ENCODE peak calls at places on chromosomes 4 and X, in five cellular contexts. V is hepatic stellate cell, I is GM13976, J is coronary artery, C is SK-N-SH. G is an unnamed sample.

GRCh38 chrX:68238568-68238967 is 194.7 kb downstream of the OPHN1 start:
- DNase-seq in V (no peak), C (peak), J (no peak), I (no peak), G (no peak)

GRCh38 chr4:40986375-40986774 is 228.0 kb downstream of the APBB2 start:
- DNase-seq in J (no peak), V (no peak), C (no peak), I (no peak), G (no peak)

GRCh38 chr4:151644625-151645024 is 116.2 kb downstream of the GATB start:
- DNase-seq in I (no peak), C (peak), V (no peak), J (no peak), G (peak)

GRCh38 chr4:112557676-112558411 is 41.9 kb upstream of the NEUROG2 start:
- DNase-seq in I (no peak), C (no peak), J (no peak), V (no peak), G (no peak)

GRCh38 chr4:7571736-7572135 is 137.0 kb upstream of the PSAPL1 start:
- DNase-seq in I (no peak), C (no peak), J (no peak), V (no peak), G (no peak)

GRCh38 chr4:81465668-81466357 is 5.9 kb downstream of the RASGEF1B start:
- DNase-seq in V (no peak), I (no peak), C (no peak), J (no peak), G (no peak)

GRCh38 chr4:29311231-29311630 is 1408.9 kb upstream of the PCDH7 start:
- DNase-seq in I (no peak), C (no peak), V (no peak), J (no peak), G (no peak)

GRCh38 chr4:140423106-140423505 is 4.3 kb downstream of the CLGN start:
- DNase-seq in C (no peak), J (no peak), I (no peak), V (no peak), G (no peak)

GRCh38 chrX:20521245-20521644 is 254.5 kb upstream of the RPS6KA3 start:
- DNase-seq in V (no peak), C (no peak), I (no peak), J (no peak), G (no peak)

GRCh38 chr4:173420821-173421220 is 21.9 kb upstream of the SCRG1 start:
- DNase-seq in J (no peak), I (no peak), C (no peak), V (no peak), G (no peak)

GRCh38 chr4:172105918-172106317 is 292.7 kb downstream of the GALNTL6 start:
- DNase-seq in J (no peak), V (no peak), C (no peak), I (no peak), G (no peak)

GRCh38 chr4:52919451-52919850 is 57.3 kb downstream of the RASL11B start:
- DNase-seq in V (no peak), C (no peak), I (no peak), J (no peak), G (no peak)

GRCh38 chrX:69025802-69026301 is 139.4 kb downstream of the PJA1 start:
- DNase-seq in C (no peak), I (no peak), V (no peak), J (no peak), G (no peak)

GRCh38 chr4:152693875-152694274 is 14.1 kb upstream of the TMEM154 start:
- DNase-seq in J (no peak), C (no peak), I (no peak), V (no peak), G (no peak)

GRCh38 chrX:20432048-20432447 is 165.3 kb upstream of the RPS6KA3 start:
- DNase-seq in C (no peak), V (no peak), J (no peak), I (no peak), G (no peak)

GRCh38 chr4:186249785-186250739 is 15.9 kb upstream of the F11 start:
- DNase-seq in J (no peak), I (no peak), C (no peak), V (peak), G (no peak)

GRCh38 chr4:82864336-82865001 is 26.5 kb downstream of the SEC31A start:
- DNase-seq in J (no peak), I (no peak), C (no peak), V (no peak), G (no peak)

GRCh38 chrX:130770615-130771014 is 132.4 kb downstream of the ENOX2 start:
- DNase-seq in I (no peak), V (peak), J (no peak), C (no peak), G (peak)

GRCh38 chr4:187606581-187606980 is 389.0 kb upstream of the ZFP42 start:
- DNase-seq in J (no peak), V (peak), I (peak), C (peak), G (peak)

GRCh38 chrX:130173190-130173895 is 1.6 kb downstream of the RAB33A start:
- DNase-seq in I (peak), V (peak), C (no peak), J (no peak), G (peak)

GRCh38 chr4:22115262-22115661 is 166.7 kb upstream of the KCNIP4 start:
- DNase-seq in C (no peak), J (no peak), V (no peak), I (no peak), G (no peak)

GRCh38 chrX:34555481-34555880 is 101.6 kb downstream of the TMEM47 start:
- DNase-seq in V (no peak), J (no peak), I (no peak), C (no peak), G (no peak)

GRCh38 chrX:97787849-97788248 is 904.1 kb downstream of the RPA4 start:
- DNase-seq in J (no peak), V (no peak), I (no peak), C (no peak), G (no peak)

GRCh38 chrX:41922125-41922521 is 1.2 kb downstream of the CASK start:
- DNase-seq in J (no peak), V (peak), C (peak), I (no peak), G (no peak)

GRCh38 chrX:37871626-37872302 is 24.4 kb upstream of the DYNLT3 start:
- DNase-seq in I (no peak), C (no peak), J (no peak), V (peak), G (peak)

GRCh38 chrX:120015145-120016067 is 62.1 kb downstream of the RHOXF2B start:
- DNase-seq in I (no peak), V (no peak), J (no peak), C (no peak), G (no peak)

GRCh38 chr4:9704551-9705332 is 76.7 kb upstream of the DRD5 start:
- DNase-seq in V (no peak), C (no peak), I (no peak), J (no peak), G (no peak)

GRCh38 chrX:150429577-150429976 is 66.5 kb downstream of the MAMLD1 start:
- DNase-seq in J (no peak), V (no peak), I (no peak), C (no peak), G (no peak)

GRCh38 chr4:118337954-118338353 is 14.8 kb downstream of the PRSS12 start:
- DNase-seq in I (no peak), V (no peak), C (no peak), J (no peak), G (no peak)

GRCh38 chr4:159725571-159725970 is 622.7 kb downstream of the RAPGEF2 start:
- DNase-seq in J (no peak), I (no peak), C (no peak), V (no peak), G (no peak)

GRCh38 chr4:139901516-139902327 is 236.1 kb downstream of the MGST2 start:
- DNase-seq in I (no peak), V (no peak), J (no peak), C (peak), G (no peak)

GRCh38 chrX:103415068-103415467 is 38.7 kb downstream of the BEX3 start:
- DNase-seq in V (no peak), J (no peak), I (no peak), C (no peak), G (no peak)

GRCh38 chrX:140163376-140164159 is 198.2 kb upstream of the CXorf66 start:
- DNase-seq in I (no peak), C (no peak), J (no peak), V (no peak), G (no peak)

GRCh38 chrX:100829730-100830129 is 9.5 kb downstream of the CSTF2 start:
- DNase-seq in I (no peak), C (no peak), V (no peak), J (no peak), G (peak)

GRCh38 chr4:56701644-56702043 is 20.5 kb upstream of the HOPX start:
- DNase-seq in V (no peak), I (no peak), J (no peak), C (no peak), G (no peak)

GRCh38 chrX:72569786-72570185 is 2.9 kb downstream of the HDAC8 start:
- DNase-seq in C (no peak), I (no peak), V (no peak), J (no peak), G (peak)

GRCh38 chr4:107125496-107125895 is 89.4 kb upstream of the DKK2 start:
- DNase-seq in J (no peak), V (no peak), C (no peak), I (no peak), G (no peak)

G was measured in H54.